ENCODE peak calls at places on chromosomes 5 and 9, in ten cellular contexts. One of them, this sample, is unnamed.

GRCh38 chr5:132224721-132225120 is 2.9 kb downstream of the P4HA2 start:
- DNase-seq in IMR-90: peak
- DNase-seq in A549: no peak
- DNase-seq in tibial nerve: no peak
- DNase-seq in gastrocnemius medialis: no peak
- DNase-seq in lower leg skin: no peak
- DNase-seq in esophagus squamous epithelium: no peak
- DNase-seq in uterus: no peak
- DNase-seq in H54: no peak
- DNase-seq in GM12892: no peak
- DNase-seq in this sample: no peak

GRCh38 chr9:33458444-33458843 is 11.1 kb upstream of the AQP3 start:
- DNase-seq in IMR-90: peak
- DNase-seq in A549: peak
- DNase-seq in tibial nerve: no peak
- DNase-seq in gastrocnemius medialis: no peak
- DNase-seq in lower leg skin: no peak
- DNase-seq in esophagus squamous epithelium: no peak
- DNase-seq in uterus: no peak
- DNase-seq in H54: no peak
- DNase-seq in GM12892: no peak
- DNase-seq in this sample: no peak

GRCh38 chr5:135324160-135324559 is 74.9 kb downstream of the MACROH2A1 start:
- DNase-seq in IMR-90: no peak
- DNase-seq in A549: no peak
- DNase-seq in tibial nerve: no peak
- DNase-seq in gastrocnemius medialis: no peak
- DNase-seq in lower leg skin: no peak
- DNase-seq in esophagus squamous epithelium: no peak
- DNase-seq in uterus: no peak
- DNase-seq in H54: no peak
- DNase-seq in GM12892: no peak
- DNase-seq in this sample: no peak

GRCh38 chr5:133242221-133242835 is 190.5 kb downstream of the HSPA4 start:
- DNase-seq in IMR-90: no peak
- DNase-seq in A549: no peak
- DNase-seq in tibial nerve: no peak
- DNase-seq in gastrocnemius medialis: no peak
- DNase-seq in lower leg skin: no peak
- DNase-seq in esophagus squamous epithelium: no peak
- DNase-seq in uterus: no peak
- DNase-seq in H54: no peak
- DNase-seq in GM12892: peak
- DNase-seq in this sample: no peak

GRCh38 chr9:684055-684949 is 157.2 kb upstream of the DMRT1 start:
- DNase-seq in IMR-90: peak
- DNase-seq in A549: no peak
- DNase-seq in tibial nerve: no peak
- DNase-seq in gastrocnemius medialis: peak
- DNase-seq in lower leg skin: no peak
- DNase-seq in esophagus squamous epithelium: no peak
- DNase-seq in uterus: peak
- DNase-seq in H54: no peak
- DNase-seq in GM12892: no peak
- DNase-seq in this sample: no peak

GRCh38 chr9:97627624-97628023 is 5.5 kb downstream of the TSTD2 start:
- DNase-seq in IMR-90: peak
- DNase-seq in A549: no peak
- DNase-seq in tibial nerve: no peak
- DNase-seq in gastrocnemius medialis: no peak
- DNase-seq in lower leg skin: no peak
- DNase-seq in esophagus squamous epithelium: no peak
- DNase-seq in uterus: no peak
- DNase-seq in H54: no peak
- DNase-seq in GM12892: no peak
- DNase-seq in this sample: no peak

GRCh38 chr9:125412166-125412565 is 150.5 kb downstream of the GAPVD1 start:
- DNase-seq in IMR-90: no peak
- DNase-seq in A549: no peak
- DNase-seq in tibial nerve: no peak
- DNase-seq in gastrocnemius medialis: no peak
- DNase-seq in lower leg skin: no peak
- DNase-seq in esophagus squamous epithelium: no peak
- DNase-seq in uterus: no peak
- DNase-seq in H54: no peak
- DNase-seq in GM12892: no peak
- DNase-seq in this sample: no peak

GRCh38 chr9:114385412-114386181 is 2.2 kb downstream of the AKNA start:
- DNase-seq in IMR-90: peak
- DNase-seq in A549: no peak
- DNase-seq in tibial nerve: peak
- DNase-seq in gastrocnemius medialis: peak
- DNase-seq in lower leg skin: peak
- DNase-seq in esophagus squamous epithelium: peak
- DNase-seq in uterus: peak
- DNase-seq in H54: peak
- DNase-seq in GM12892: no peak
- DNase-seq in this sample: peak

GRCh38 chr5:134503937-134504437 is 21.5 kb upstream of the JADE2 start:
- DNase-seq in IMR-90: peak
- DNase-seq in A549: no peak
- DNase-seq in tibial nerve: no peak
- DNase-seq in gastrocnemius medialis: no peak
- DNase-seq in lower leg skin: no peak
- DNase-seq in esophagus squamous epithelium: no peak
- DNase-seq in uterus: no peak
- DNase-seq in H54: no peak
- DNase-seq in GM12892: no peak
- DNase-seq in this sample: no peak

GRCh38 chr9:33165263-33166151 is 1.6 kb downstream of the B4GALT1 start:
- DNase-seq in IMR-90: peak
- DNase-seq in A549: peak
- DNase-seq in tibial nerve: no peak
- DNase-seq in gastrocnemius medialis: peak
- DNase-seq in lower leg skin: peak
- DNase-seq in esophagus squamous epithelium: no peak
- DNase-seq in uterus: peak
- DNase-seq in H54: no peak
- DNase-seq in GM12892: no peak
- DNase-seq in this sample: peak

GRCh38 chr5:109334056-109334455 is 75.7 kb downstream of the PJA2 start:
- DNase-seq in IMR-90: no peak
- DNase-seq in A549: no peak
- DNase-seq in tibial nerve: no peak
- DNase-seq in gastrocnemius medialis: no peak
- DNase-seq in lower leg skin: no peak
- DNase-seq in esophagus squamous epithelium: no peak
- DNase-seq in uterus: no peak
- DNase-seq in H54: no peak
- DNase-seq in GM12892: no peak
- DNase-seq in this sample: no peak

GRCh38 chr9:33167949-33168535 is 906 bp upstream of the B4GALT1 start:
- DNase-seq in IMR-90: no peak
- DNase-seq in A549: no peak
- DNase-seq in tibial nerve: no peak
- DNase-seq in gastrocnemius medialis: peak
- DNase-seq in lower leg skin: no peak
- DNase-seq in esophagus squamous epithelium: no peak
- DNase-seq in uterus: peak
- DNase-seq in H54: no peak
- DNase-seq in GM12892: no peak
- DNase-seq in this sample: no peak

GRCh38 chr5:95870105-95870672 is 47.7 kb upstream of the GLRX start:
- DNase-seq in IMR-90: peak
- DNase-seq in A549: no peak
- DNase-seq in tibial nerve: no peak
- DNase-seq in gastrocnemius medialis: no peak
- DNase-seq in lower leg skin: no peak
- DNase-seq in esophagus squamous epithelium: no peak
- DNase-seq in uterus: no peak
- DNase-seq in H54: no peak
- DNase-seq in GM12892: no peak
- DNase-seq in this sample: no peak
- TF ChIP-seq POLR2A in IMR-90: no peak
- TF ChIP-seq POLR2A in A549: no peak
- TF ChIP-seq POLR2A in tibial nerve: no peak
- TF ChIP-seq POLR2A in gastrocnemius medialis: no peak
- TF ChIP-seq POLR2A in lower leg skin: no peak
- TF ChIP-seq POLR2A in esophagus squamous epithelium: no peak
- TF ChIP-seq POLR2A in uterus: no peak
- TF ChIP-seq POLR2A in H54: no peak
- TF ChIP-seq POLR2A in GM12892: peak
- TF ChIP-seq POLR2A in this sample: no peak

DNA sequence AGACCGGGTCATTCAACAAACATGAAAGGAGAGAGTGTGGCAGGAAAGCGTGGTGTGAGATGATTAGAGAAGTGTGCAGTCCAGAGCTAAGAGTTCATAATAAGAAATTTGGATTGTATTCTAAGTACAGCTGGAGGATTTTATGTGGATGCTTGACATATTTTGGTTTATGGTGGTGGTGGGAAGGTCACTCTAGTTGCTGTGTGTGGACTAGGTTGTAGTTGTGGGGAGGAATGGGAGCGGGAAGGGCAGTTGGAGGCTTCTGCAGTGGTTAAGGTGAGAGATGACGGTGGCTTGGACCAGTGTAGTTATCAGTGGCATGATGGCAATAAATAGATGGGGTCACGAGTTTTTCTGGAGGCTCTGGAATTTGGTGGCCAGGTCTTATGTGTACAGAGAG is 45.7 kb upstream of the GPR151 start:
- DNase-seq in IMR-90: no peak
- DNase-seq in A549: no peak
- DNase-seq in tibial nerve: no peak
- DNase-seq in gastrocnemius medialis: no peak
- DNase-seq in lower leg skin: no peak
- DNase-seq in esophagus squamous epithelium: no peak
- DNase-seq in uterus: no peak
- DNase-seq in H54: no peak
- DNase-seq in GM12892: no peak
- DNase-seq in this sample: no peak
- TF ChIP-seq POLR2A in IMR-90: no peak
- TF ChIP-seq POLR2A in A549: no peak
- TF ChIP-seq POLR2A in tibial nerve: no peak
- TF ChIP-seq POLR2A in gastrocnemius medialis: no peak
- TF ChIP-seq POLR2A in lower leg skin: no peak
- TF ChIP-seq POLR2A in esophagus squamous epithelium: no peak
- TF ChIP-seq POLR2A in uterus: no peak
- TF ChIP-seq POLR2A in H54: no peak
- TF ChIP-seq POLR2A in GM12892: no peak
- TF ChIP-seq POLR2A in this sample: no peak

GRCh38 chr5:78265163-78265562 is 29.3 kb downstream of the AP3B1 start:
- DNase-seq in IMR-90: no peak
- DNase-seq in A549: no peak
- DNase-seq in tibial nerve: no peak
- DNase-seq in gastrocnemius medialis: no peak
- DNase-seq in lower leg skin: no peak
- DNase-seq in esophagus squamous epithelium: no peak
- DNase-seq in uterus: no peak
- DNase-seq in H54: no peak
- DNase-seq in GM12892: no peak
- DNase-seq in this sample: no peak
- TF ChIP-seq POLR2A in IMR-90: no peak
- TF ChIP-seq POLR2A in A549: no peak
- TF ChIP-seq POLR2A in tibial nerve: no peak
- TF ChIP-seq POLR2A in gastrocnemius medialis: no peak
- TF ChIP-seq POLR2A in lower leg skin: no peak
- TF ChIP-seq POLR2A in esophagus squamous epithelium: no peak
- TF ChIP-seq POLR2A in uterus: no peak
- TF ChIP-seq POLR2A in H54: no peak
- TF ChIP-seq POLR2A in GM12892: no peak
- TF ChIP-seq POLR2A in this sample: no peak

GRCh38 chr9:128785427-128785826 is 1.6 kb upstream of the TBC1D13 start:
- DNase-seq in IMR-90: no peak
- DNase-seq in A549: no peak
- DNase-seq in tibial nerve: no peak
- DNase-seq in gastrocnemius medialis: no peak
- DNase-seq in lower leg skin: no peak
- DNase-seq in esophagus squamous epithelium: no peak
- DNase-seq in uterus: no peak
- DNase-seq in H54: no peak
- DNase-seq in GM12892: no peak
- DNase-seq in this sample: no peak

GRCh38 chr9:128788445-128788844 is 1.4 kb downstream of the TBC1D13 start:
- DNase-seq in IMR-90: no peak
- DNase-seq in A549: no peak
- DNase-seq in tibial nerve: no peak
- DNase-seq in gastrocnemius medialis: no peak
- DNase-seq in lower leg skin: no peak
- DNase-seq in esophagus squamous epithelium: no peak
- DNase-seq in uterus: no peak
- DNase-seq in H54: no peak
- DNase-seq in GM12892: no peak
- DNase-seq in this sample: no peak

GRCh38 chr9:128787583-128788156 is 617 bp downstream of the TBC1D13 start:
- DNase-seq in IMR-90: no peak
- DNase-seq in A549: peak
- DNase-seq in tibial nerve: no peak
- DNase-seq in gastrocnemius medialis: no peak
- DNase-seq in lower leg skin: no peak
- DNase-seq in esophagus squamous epithelium: no peak
- DNase-seq in uterus: peak
- DNase-seq in H54: peak
- DNase-seq in GM12892: no peak
- DNase-seq in this sample: no peak

GRCh38 chr9:128790536-128790935 is 3.5 kb downstream of the TBC1D13 start:
- DNase-seq in IMR-90: no peak
- DNase-seq in A549: no peak
- DNase-seq in tibial nerve: no peak
- DNase-seq in gastrocnemius medialis: no peak
- DNase-seq in lower leg skin: no peak
- DNase-seq in esophagus squamous epithelium: no peak
- DNase-seq in uterus: no peak
- DNase-seq in H54: no peak
- DNase-seq in GM12892: no peak
- DNase-seq in this sample: no peak

DNA sequence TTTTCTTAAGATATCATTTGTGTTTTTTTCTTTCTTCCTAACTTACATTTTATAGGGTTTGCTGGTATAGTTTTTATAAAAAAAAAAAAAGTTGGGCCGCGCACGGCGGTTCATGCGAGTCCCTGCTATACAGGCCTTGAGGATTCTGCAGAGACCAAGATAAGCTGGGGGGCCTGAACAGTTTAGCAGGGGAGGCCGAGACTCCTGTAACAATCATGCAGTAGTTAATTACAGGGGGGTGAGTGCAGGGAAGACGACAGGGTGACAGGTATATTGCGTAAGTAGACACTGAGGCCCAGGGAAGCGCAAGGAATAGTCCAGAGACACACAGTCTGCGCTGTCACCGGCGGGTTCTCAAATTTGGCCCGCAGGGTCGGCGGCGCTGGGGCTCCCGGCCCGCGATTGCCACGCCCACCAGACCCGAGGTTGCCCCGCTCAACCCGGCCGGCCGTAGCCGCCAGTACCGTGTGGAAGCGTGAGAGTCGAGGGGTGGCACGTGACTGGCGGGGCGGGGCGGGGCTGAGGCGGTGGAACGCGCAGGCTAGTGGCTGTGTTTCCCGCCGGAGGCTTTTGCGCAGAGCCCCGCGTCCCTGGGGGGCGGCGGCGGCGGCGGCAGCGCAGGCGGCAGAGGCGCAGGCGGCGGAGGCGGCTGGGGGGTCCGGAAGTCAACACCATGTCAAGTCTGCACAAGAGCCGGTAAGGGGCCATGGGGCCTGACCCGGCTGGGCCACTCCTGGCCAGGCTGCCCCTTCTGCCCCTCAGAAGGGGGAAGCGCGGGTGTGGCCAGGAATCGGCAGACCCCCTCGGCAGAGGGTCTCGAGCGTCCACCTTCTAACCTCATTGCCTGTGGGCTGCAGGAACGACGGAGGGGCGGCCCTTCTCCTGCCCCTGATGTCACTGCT is at the start of gene TBC1D13:
- DNase-seq in IMR-90: peak
- DNase-seq in A549: peak
- DNase-seq in tibial nerve: peak
- DNase-seq in gastrocnemius medialis: peak
- DNase-seq in lower leg skin: peak
- DNase-seq in esophagus squamous epithelium: peak
- DNase-seq in uterus: peak
- DNase-seq in H54: peak
- DNase-seq in GM12892: peak
- DNase-seq in this sample: peak
- TF ChIP-seq POLR2A in IMR-90: no peak
- TF ChIP-seq POLR2A in A549: peak
- TF ChIP-seq POLR2A in tibial nerve: peak
- TF ChIP-seq POLR2A in gastrocnemius medialis: peak
- TF ChIP-seq POLR2A in lower leg skin: no peak
- TF ChIP-seq POLR2A in esophagus squamous epithelium: no peak
- TF ChIP-seq POLR2A in uterus: peak
- TF ChIP-seq POLR2A in H54: peak
- TF ChIP-seq POLR2A in GM12892: peak
- TF ChIP-seq POLR2A in this sample: peak

This sample was measured in breast epithelium.